ENCODE peak calls at places on chromosomes 1 and 21, in five cellular contexts. W is endothelial cell of umbilical vein; Z is stimulated activated CD4-positive, alpha-beta T cell treated with anti-CD3 and anti-CD28 coated beads, Interleukin-4, amount 100 ng/mL, for 48 hours; E is activated T-helper 1 cell treated with anti-CD3 and anti-CD28 coated beads, Interleukin-12 subunit alpha, Interleukin-12 subunit beta, Interleukin-2, Interleukin-4 antibody, amounts not matched to agents 30 ng/mL and 10 ng/mL and 1 ng/mL, durations not matched to agents 14 hours and 24 hours and 36 hours; F is midbrain. S is an unnamed sample.
A peak's percentile ranks its signal among the peaks of the same experiment; 100 is the strongest.

GRCh38 chr1:225694151-225694603 is 41.3 kb upstream of the ENAH start:
- DNase-seq in W (peak; percentile 89), Z (no peak), E (no peak), F (no peak), S (no peak)

GRCh38 chr1:7300893-7301292 is 470.2 kb upstream of the VAMP3 start:
- DNase-seq in W (peak; percentile 18), Z (no peak), E (no peak), F (no peak), S (no peak)

GRCh38 chr1:63289135-63289534 is 33.2 kb upstream of the FOXD3 start:
- DNase-seq in W (no peak), Z (no peak), E (no peak), F (no peak), S (no peak)

GRCh38 chr1:241834733-241835377 is 13.1 kb upstream of the EXO1 start:
- DNase-seq in W (peak; percentile 44), Z (no peak), E (no peak), F (peak; percentile 34), S (no peak)

GRCh38 chr1:220595179-220595578 is 67.2 kb downstream of the MARK1 start:
- DNase-seq in W (no peak), Z (no peak), E (no peak), F (no peak), S (no peak)

GRCh38 chr21:34844033-34844923 is 175.5 kb downstream of the CLIC6 start:
- DNase-seq in W (no peak), Z (no peak), E (no peak), F (no peak), S (no peak)

GRCh38 chr1:85148524-85149250 is 52.1 kb downstream of the SYDE2 start:
- DNase-seq in W (no peak), Z (no peak), E (peak; percentile 16), F (no peak), S (no peak)

GRCh38 chr1:247293047-247293446 is 37.2 kb downstream of the VN1R5 start:
- DNase-seq in W (no peak), Z (no peak), E (no peak), F (no peak), S (no peak)

GRCh38 chr1:112905420-112906154 is 50.4 kb downstream of the SLC16A1 start:
- DNase-seq in W (peak; percentile 76), Z (no peak), E (no peak), F (no peak), S (no peak)

GRCh38 chr1:21313886-21314796 is 23.9 kb upstream of the ECE1 start:
- DNase-seq in W (no peak), Z (no peak), E (no peak), F (no peak), S (peak; percentile 76)

GRCh38 chr1:219660666-219661463 is 48.0 kb upstream of the ZC3H11B start:
- DNase-seq in W (peak; percentile 84), Z (peak; percentile 21), E (peak; percentile 20), F (peak; percentile 93), S (peak; percentile 71)

GRCh38 chr1:1539310-1540014 is 962 bp downstream of the TMEM240 start:
- DNase-seq in W (peak; percentile 39), Z (no peak), E (no peak), F (peak; percentile 15), S (no peak)